ENCODE peak calls at places on chromosomes 3 and 15, in four cellular contexts. One of them, this sample, is unnamed.

GRCh38 chr3:152127058-152127457 is 141.7 kb upstream of the MBNL1 start:
- DNase-seq in EL: no peak
- DNase-seq in psoas muscle: no peak
- DNase-seq in NCI-H748 treated with DMSO at 0.1 percent for 48 hours: no peak
- DNase-seq in this sample: no peak

GRCh38 chr3:50220109-50220508 is 15.0 kb downstream of the SLC38A3 start:
- DNase-seq in EL: no peak
- DNase-seq in psoas muscle: no peak
- DNase-seq in NCI-H748 treated with DMSO at 0.1 percent for 48 hours: no peak
- DNase-seq in this sample: no peak

GRCh38 chr3:11331101-11331500 is 58.9 kb downstream of the ATG7 start:
- DNase-seq in EL: peak
- DNase-seq in NCI-H748 treated with DMSO at 0.1 percent for 48 hours: no peak
- DNase-seq in psoas muscle: no peak
- DNase-seq in this sample: peak

GRCh38 chr15:77107531-77108355 is 36.8 kb upstream of the TSPAN3 start:
- DNase-seq in NCI-H748 treated with DMSO at 0.1 percent for 48 hours: peak
- DNase-seq in EL: peak
- DNase-seq in psoas muscle: peak
- DNase-seq in this sample: peak

GRCh38 chr3:49841126-49841525 is 15.2 kb downstream of the TRAIP start:
- DNase-seq in psoas muscle: no peak
- DNase-seq in EL: peak
- DNase-seq in NCI-H748 treated with DMSO at 0.1 percent for 48 hours: peak
- DNase-seq in this sample: peak

GRCh38 chr3:149384911-149385321 is 7.5 kb upstream of the TM4SF1 start:
- DNase-seq in EL: peak
- DNase-seq in psoas muscle: no peak
- DNase-seq in NCI-H748 treated with DMSO at 0.1 percent for 48 hours: no peak
- DNase-seq in this sample: peak

GRCh38 chr3:117874904-117875874 is 1159.5 kb downstream of the IGSF11 start:
- DNase-seq in EL: no peak
- DNase-seq in NCI-H748 treated with DMSO at 0.1 percent for 48 hours: no peak
- DNase-seq in psoas muscle: no peak
- DNase-seq in this sample: no peak

GRCh38 chr3:130828931-130829574 is 64.8 kb upstream of the ATP2C1 start:
- DNase-seq in NCI-H748 treated with DMSO at 0.1 percent for 48 hours: no peak
- DNase-seq in EL: no peak
- DNase-seq in psoas muscle: no peak
- DNase-seq in this sample: no peak

GRCh38 chr3:197010556-197011351 is 18.9 kb downstream of the MELTF start:
- DNase-seq in NCI-H748 treated with DMSO at 0.1 percent for 48 hours: no peak
- DNase-seq in psoas muscle: no peak
- DNase-seq in EL: no peak
- DNase-seq in this sample: no peak

GRCh38 chr3:47871389-47871788 is 68.5 kb downstream of the DHX30 start:
- DNase-seq in NCI-H748 treated with DMSO at 0.1 percent for 48 hours: no peak
- DNase-seq in EL: no peak
- DNase-seq in psoas muscle: no peak
- DNase-seq in this sample: no peak

GRCh38 chr3:123397921-123398785 is 50.7 kb downstream of the ADCY5 start:
- DNase-seq in EL: no peak
- DNase-seq in NCI-H748 treated with DMSO at 0.1 percent for 48 hours: no peak
- DNase-seq in psoas muscle: no peak
- DNase-seq in this sample: no peak

GRCh38 chr15:48806151-48806550 is 4.7 kb downstream of the CEP152 start:
- DNase-seq in EL: no peak
- DNase-seq in NCI-H748 treated with DMSO at 0.1 percent for 48 hours: no peak
- DNase-seq in psoas muscle: no peak
- DNase-seq in this sample: peak

GRCh38 chr3:189076459-189076858 is 95.3 kb upstream of the TPRG1 start:
- DNase-seq in EL: no peak
- DNase-seq in psoas muscle: no peak
- DNase-seq in NCI-H748 treated with DMSO at 0.1 percent for 48 hours: no peak
- DNase-seq in this sample: no peak

GRCh38 chr15:33194704-33195261 is at the start of gene FMN1:
- DNase-seq in NCI-H748 treated with DMSO at 0.1 percent for 48 hours: peak
- DNase-seq in EL: peak
- DNase-seq in psoas muscle: peak
- DNase-seq in this sample: peak

GRCh38 chr15:22918056-22918455 is 62.1 kb downstream of the CYFIP1 start:
- DNase-seq in EL: peak
- DNase-seq in psoas muscle: no peak
- DNase-seq in NCI-H748 treated with DMSO at 0.1 percent for 48 hours: no peak
- DNase-seq in this sample: peak

GRCh38 chr3:134867277-134867676 is 72.2 kb downstream of the EPHB1 start:
- DNase-seq in EL: no peak
- DNase-seq in NCI-H748 treated with DMSO at 0.1 percent for 48 hours: no peak
- DNase-seq in psoas muscle: no peak
- DNase-seq in this sample: no peak

GRCh38 chr3:136350557-136350956 is 100.4 kb downstream of the PCCB start:
- DNase-seq in psoas muscle: no peak
- DNase-seq in NCI-H748 treated with DMSO at 0.1 percent for 48 hours: no peak
- DNase-seq in EL: peak
- DNase-seq in this sample: peak

GRCh38 chr3:126663750-126664149 is 8.8 kb upstream of the TXNRD3 start:
- DNase-seq in EL: no peak
- DNase-seq in psoas muscle: no peak
- DNase-seq in NCI-H748 treated with DMSO at 0.1 percent for 48 hours: no peak
- DNase-seq in this sample: no peak

This sample was measured in GM23248.